ENCODE peak calls at places on chromosomes 5 and 9, in four cellular contexts. J is aorta, M is T-helper 1 cell, U is B cell. Z is an unnamed sample.

GRCh38 chr5:139650031-139650688 is 2.0 kb downstream of the CXXC5 start:
- DNase-seq in M (no peak), U (no peak), J (peak), Z (no peak)

GRCh38 chr9:36148652-36149051 is 12.1 kb downstream of the GLIPR2 start:
- DNase-seq in J (peak), M (peak), U (no peak), Z (peak)

GRCh38 chr5:38796000-38796738 is 49.6 kb upstream of the OSMR start:
- DNase-seq in J (no peak), U (no peak), M (no peak), Z (no peak)

GRCh38 chr9:116632990-116633441 is 54.1 kb upstream of the TRIM32 start:
- DNase-seq in M (no peak), J (no peak), U (no peak), Z (no peak)

GRCh38 chr5:16179511-16179935 is at the start of gene MARCHF11:
- DNase-seq in M (no peak), U (no peak), J (peak), Z (no peak)

GRCh38 chr5:72063219-72063819 is 44.0 kb upstream of the MAP1B start:
- DNase-seq in U (no peak), J (no peak), M (no peak), Z (no peak)

GRCh38 chr5:100797863-100798262 is 105.2 kb downstream of the ST8SIA4 start:
- DNase-seq in M (no peak), U (no peak), J (no peak), Z (no peak)

GRCh38 chr5:115785395-115786009 is 31.0 kb downstream of the CDO1 start:
- DNase-seq in M (no peak), J (no peak), U (no peak), Z (no peak)

GRCh38 chr5:174789596-174789995 is 65.2 kb downstream of the MSX2 start:
- DNase-seq in M (no peak), U (no peak), J (no peak), Z (no peak)

GRCh38 chr5:143074414-143074996 is 304.3 kb downstream of the ARHGAP26 start:
- DNase-seq in J (no peak), U (no peak), M (no peak), Z (no peak)

GRCh38 chr5:177596775-177597238 is 3.1 kb upstream of the B4GALT7 start:
- DNase-seq in U (no peak), M (no peak), J (no peak), Z (no peak)

GRCh38 chr5:77734885-77735284 is 41.3 kb downstream of the TBCA start:
- DNase-seq in U (no peak), M (no peak), J (no peak), Z (no peak)